ENCODE peak calls at places on chromosomes 3 and 15, in five cellular contexts. C, G, O, V and I are unnamed samples.

GRCh38 chr3:131538968-131539367 is 36.2 kb upstream of the MRPL3 start:
- DNase-seq in C (no peak), G (no peak), O (no peak), V (no peak), I (no peak)

GRCh38 chr3:161957467-161957866 is 460.9 kb downstream of the OTOL1 start:
- DNase-seq in C (no peak), G (no peak), O (no peak), V (peak; percentile 19), I (no peak)

GRCh38 chr3:34793066-34793465 is 846.3 kb upstream of the ARPP21 start:
- DNase-seq in C (no peak), G (no peak), O (no peak), V (no peak), I (no peak)

GRCh38 chr15:85750807-85751730 is 43.7 kb downstream of the KLHL25 start:
- DNase-seq in C (no peak), G (peak; percentile 24), O (no peak), V (no peak), I (peak; percentile 52)

GRCh38 chr3:156630081-156630772 is 44.2 kb upstream of the TIPARP start:
- DNase-seq in C (no peak), G (no peak), O (no peak), V (peak; percentile 45), I (no peak)

GRCh38 chr3:77323616-77324015 is 283.7 kb downstream of the ROBO2 start:
- DNase-seq in C (no peak), G (no peak), O (no peak), V (no peak), I (no peak)

GRCh38 chr15:101489236-101489632 is 273 bp downstream of the PCSK6 start:
- DNase-seq in C (no peak), G (peak; percentile 60), O (peak; percentile 60), V (no peak), I (peak; percentile 73)

GRCh38 chr3:71868891-71869290 is 83.9 kb upstream of the PROK2 start:
- DNase-seq in C (no peak), G (no peak), O (no peak), V (no peak), I (no peak)

GRCh38 chr15:68792901-68793766 is 27.6 kb downstream of the ANP32A start:
- DNase-seq in C (no peak), G (peak; percentile 92), O (peak; percentile 41), V (no peak), I (peak; percentile 31)

GRCh38 chr15:72406936-72407335 is 8.8 kb downstream of the TMEM202 start:
- DNase-seq in C (no peak), G (no peak), O (no peak), V (no peak), I (no peak)
- H3K27me3 ChIP-seq in C (peaks cover 15% of the 10 kb centered on the region), G (peaks cover 57% of the 10 kb centered on the region), O (peaks cover 67% of the 10 kb centered on the region), V (peaks cover 46% of the 10 kb centered on the region), I (no peaks in the 10 kb centered on the region)

GRCh38 chr3:56357266-56357665 is 111.0 kb downstream of the ERC2 start:
- DNase-seq in C (no peak), G (no peak), O (no peak), V (no peak), I (no peak)
- H3K4me1 ChIP-seq in C (no peaks in the 10 kb centered on the region), G (no peaks in the 10 kb centered on the region), O (no peaks in the 10 kb centered on the region), V (no peaks in the 10 kb centered on the region), I (peaks cover 6% of the 10 kb centered on the region)

GRCh38 chr3:183181606-183182005 is 19.1 kb upstream of the LAMP3 start:
- DNase-seq in C (no peak), G (no peak), O (no peak), V (no peak), I (no peak)

GRCh38 chr3:183178833-183179549 is 16.5 kb upstream of the LAMP3 start:
- DNase-seq in C (peak; percentile 37), G (peak; percentile 31), O (peak; percentile 29), V (no peak), I (peak; percentile 48)

GRCh38 chr3:183178512-183178832 is 15.9 kb upstream of the LAMP3 start:
- DNase-seq in C (no peak), G (no peak), O (no peak), V (no peak), I (no peak)

GRCh38 chr3:183180765-183181295 is 18.3 kb upstream of the LAMP3 start:
- DNase-seq in C (no peak), G (no peak), O (no peak), V (no peak), I (no peak)

GRCh38 chr3:183180105-183180763 is 17.7 kb upstream of the LAMP3 start:
- DNase-seq in C (no peak), G (no peak), O (no peak), V (no peak), I (peak; percentile 15)
- H3K27me3 ChIP-seq in C (peaks cover 7% of the 10 kb centered on the region), G (peaks cover 68% of the 10 kb centered on the region), O (peaks cover 67% of the 10 kb centered on the region), V (peaks cover 42% of the 10 kb centered on the region), I (peaks cover 26% of the 10 kb centered on the region)

DNA sequence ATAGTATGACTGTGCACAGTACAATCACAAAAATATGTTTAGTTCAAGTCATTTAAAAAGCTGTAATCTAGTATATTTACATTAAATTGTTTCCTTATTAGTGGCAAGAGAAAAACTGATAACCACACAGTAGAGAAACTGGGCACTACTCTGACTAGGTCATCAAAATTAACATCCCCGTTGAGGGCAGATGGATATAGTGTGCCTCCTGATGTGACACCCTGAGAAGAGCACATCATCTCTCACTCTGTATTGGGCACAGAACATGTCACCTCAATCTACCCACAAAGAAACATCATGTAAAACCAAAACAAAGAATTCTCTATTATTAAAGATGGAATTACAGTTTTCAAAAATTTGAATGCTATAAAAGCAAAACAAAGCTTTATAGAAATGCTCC is 221.9 kb upstream of the NANOGP8 start:
- DNase-seq in C (no peak), G (no peak), O (no peak), V (no peak), I (no peak)
- H3K4me1 ChIP-seq in C (peaks cover 60% of the 10 kb centered on the region), G (no peaks in the 10 kb centered on the region), O (peaks cover 48% of the 10 kb centered on the region), V (peaks cover 16% of the 10 kb centered on the region), I (peaks cover 31% of the 10 kb centered on the region)

DNA sequence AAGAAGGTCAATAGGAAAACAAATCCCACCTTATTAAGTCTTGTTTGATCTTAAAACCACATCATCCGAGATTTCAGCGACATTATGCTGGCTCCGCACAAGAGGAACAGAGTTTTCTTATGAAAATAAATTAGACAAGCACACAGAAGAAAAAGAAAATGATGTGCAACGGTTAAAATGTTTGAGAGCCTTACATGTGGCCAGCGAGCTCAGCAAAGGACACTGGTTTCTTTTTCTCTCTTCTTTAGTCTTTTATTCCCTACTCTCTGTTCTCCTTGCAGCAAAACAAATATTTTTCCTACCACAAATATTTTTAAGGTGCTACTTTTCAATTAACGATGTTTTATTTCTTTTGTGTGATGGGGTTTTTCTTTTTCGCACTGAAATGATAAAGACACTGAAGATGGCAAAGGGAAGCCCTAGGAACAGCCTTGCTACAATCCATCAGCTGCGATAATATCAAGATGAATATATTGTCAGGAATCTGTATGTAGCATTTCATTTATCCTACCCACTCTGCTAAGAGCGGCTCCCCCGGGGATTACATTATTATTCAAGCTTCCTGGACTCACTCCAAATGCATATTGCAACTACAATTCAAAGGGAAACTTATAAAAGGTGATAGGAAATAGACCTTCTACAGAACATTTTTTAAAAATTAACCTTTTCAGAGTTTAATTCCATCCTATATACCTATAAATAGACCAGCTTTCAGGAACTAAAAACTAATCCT is 72.9 kb downstream of the ANXA2 start:
- DNase-seq in C (no peak), G (no peak), O (no peak), V (no peak), I (no peak)
- H3K27me3 ChIP-seq in C (peaks cover 35% of the 10 kb centered on the region), G (peaks cover 42% of the 10 kb centered on the region), O (peaks cover 92% of the 10 kb centered on the region), V (peaks cover 49% of the 10 kb centered on the region), I (no peaks in the 10 kb centered on the region)

GRCh38 chr3:16994842-16995535 is 110.2 kb downstream of the PLCL2 start:
- DNase-seq in C (no peak), G (peak; percentile 31), O (no peak), V (no peak), I (no peak)
- H3K4me1 ChIP-seq in C (no peaks in the 10 kb centered on the region), G (peaks cover 18% of the 10 kb centered on the region), O (peaks cover 88% of the 10 kb centered on the region), V (no peaks in the 10 kb centered on the region), I (peaks cover 11% of the 10 kb centered on the region)

DNA sequence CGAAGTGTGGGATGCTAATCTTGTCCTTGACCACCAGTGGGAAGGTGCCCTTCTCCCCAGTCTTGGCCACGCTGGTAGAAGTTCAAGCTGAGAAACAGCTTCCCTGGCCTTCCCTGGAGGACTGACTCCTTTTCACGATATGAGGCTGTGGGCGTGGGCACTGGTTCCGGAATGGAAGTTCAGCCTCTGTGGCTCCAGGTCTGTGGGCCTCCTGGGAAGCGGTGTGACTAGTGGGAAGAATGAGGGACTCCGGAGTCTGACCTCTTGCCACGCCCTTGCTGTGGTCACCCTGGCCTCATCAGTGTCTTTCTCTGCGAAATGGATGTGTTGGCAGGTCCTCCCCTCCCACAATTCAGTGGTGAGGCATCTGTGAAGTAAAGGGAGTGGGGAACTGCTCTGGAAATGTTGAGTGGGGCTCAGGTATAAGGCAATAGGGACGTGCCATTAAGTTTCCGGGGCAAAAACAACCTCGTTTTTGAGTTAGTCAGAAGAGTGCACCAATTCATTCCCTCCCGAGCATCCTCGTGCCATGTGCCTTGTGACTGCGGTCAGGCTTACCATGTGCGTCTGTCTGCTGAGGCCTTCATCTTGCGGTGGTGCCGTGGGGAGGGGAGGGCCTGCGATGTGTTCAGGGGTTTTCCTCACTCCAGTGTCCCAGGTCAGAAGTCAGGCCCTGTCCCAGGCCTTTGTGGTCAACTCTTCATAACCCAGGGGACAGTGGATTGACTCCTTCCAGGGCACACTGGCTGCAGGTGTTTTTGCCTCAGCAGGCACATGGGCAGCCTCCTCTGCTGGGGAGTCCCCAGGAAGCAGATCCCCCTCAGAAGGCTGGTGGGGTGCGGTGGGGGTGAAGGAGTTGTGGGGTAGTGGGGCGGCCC is 11.8 kb upstream of the SEC13 start:
- DNase-seq in C (no peak), G (no peak), O (peak; percentile 8), V (no peak), I (no peak)
- H3K27me3 ChIP-seq in C (peaks cover 17% of the 10 kb centered on the region), G (peaks cover 57% of the 10 kb centered on the region), O (peaks cover 53% of the 10 kb centered on the region), V (peaks cover 63% of the 10 kb centered on the region), I (peaks cover 31% of the 10 kb centered on the region)

GRCh38 chr3:50591196-50591741 is 20.3 kb downstream of the CISH start:
- DNase-seq in C (no peak), G (no peak), O (no peak), V (no peak), I (no peak)
- H3K4me1 ChIP-seq in C (no peaks in the 10 kb centered on the region), G (peaks cover 30% of the 10 kb centered on the region), O (peaks cover 70% of the 10 kb centered on the region), V (no peaks in the 10 kb centered on the region), I (no peaks in the 10 kb centered on the region)

GRCh38 chr15:83109532-83109931 is 2.1 kb downstream of the TM6SF1 start:
- DNase-seq in C (no peak), G (no peak), O (no peak), V (no peak), I (no peak)
- H3K27me3 ChIP-seq in C (no peaks in the 10 kb centered on the region), G (peaks cover 59% of the 10 kb centered on the region), O (peaks cover 9% of the 10 kb centered on the region), V (no peaks in the 10 kb centered on the region), I (peaks cover 51% of the 10 kb centered on the region)